ENCODE peak calls at places on chromosomes 6 and 20, in seven cellular contexts. I is H9, X is IMR-90, Q is mesenchymal stem cell, G is mesendoderm, F is H1, D is trophoblast cell. U is an unnamed sample.

GRCh38 chr20:19292254-19292653 is 79.8 kb downstream of the SLC24A3 start:
- DNase-seq in I (no peak), X (no peak), Q (no peak), G (no peak), F (no peak), D (no peak), U (no peak)

GRCh38 chr6:118580585-118581419 is 32.7 kb downstream of the PLN start:
- DNase-seq in I (peak; percentile 67), X (peak; percentile 78), Q (peak; percentile 79), G (peak; percentile 89), F (no peak), D (peak; percentile 90), U (peak; percentile 66)

GRCh38 chr20:59400666-59401065 is 100.3 kb downstream of the EDN3 start:
- DNase-seq in I (no peak), X (no peak), Q (no peak), G (no peak), F (no peak), D (no peak), U (no peak)

GRCh38 chr6:90730191-90730673 is 143.4 kb upstream of the MAP3K7 start:
- DNase-seq in I (no peak), X (no peak), Q (no peak), G (no peak), F (no peak), D (no peak), U (no peak)

GRCh38 chr6:148547110-148547509 is 199.7 kb upstream of the UST start:
- DNase-seq in I (no peak), X (no peak), Q (no peak), G (no peak), F (no peak), D (no peak), U (no peak)

GRCh38 chr6:96468681-96469224 is 52.9 kb upstream of the UFL1 start:
- DNase-seq in I (no peak), X (no peak), Q (no peak), G (no peak), F (no peak), D (peak; percentile 16), U (no peak)

GRCh38 chr20:54188132-54188835 is 14.5 kb upstream of the CYP24A1 start:
- DNase-seq in I (no peak), X (no peak), Q (no peak), G (no peak), F (no peak), D (no peak), U (no peak)

GRCh38 chr6:77136086-77136485 is 327.2 kb downstream of the HTR1B start:
- DNase-seq in I (no peak), X (peak; percentile 16), Q (no peak), G (no peak), F (no peak), D (peak; percentile 55), U (no peak)

GRCh38 chr6:137216875-137217553 is 2.2 kb downstream of the IFNGR1 start:
- DNase-seq in I (no peak), X (no peak), Q (no peak), G (no peak), F (no peak), D (no peak), U (no peak)

GRCh38 chr6:111870054-111870750 is 3.0 kb downstream of the FYN start:
- DNase-seq in I (no peak), X (no peak), Q (no peak), G (peak; percentile 67), F (no peak), D (no peak), U (no peak)

GRCh38 chr6:47111685-47112084 is 69.6 kb upstream of the ADGRF1 start:
- DNase-seq in I (no peak), X (peak; percentile 60), Q (peak; percentile 24), G (peak; percentile 91), F (no peak), D (peak; percentile 78), U (no peak)

GRCh38 chr20:34546751-34547181 is 11.8 kb upstream of the MAP1LC3A start:
- DNase-seq in I (no peak), X (no peak), Q (no peak), G (no peak), F (no peak), D (no peak), U (no peak)

GRCh38 chr6:108294297-108294786 is 512 bp upstream of the AFG1L start:
- DNase-seq in I (no peak), X (no peak), Q (no peak), G (no peak), F (no peak), D (no peak), U (no peak)

GRCh38 chr6:43454290-43455033 is 886 bp downstream of the DLK2 start:
- DNase-seq in I (peak; percentile 91), X (peak; percentile 81), Q (peak; percentile 77), G (peak; percentile 81), F (peak; percentile 98), D (peak; percentile 87), U (peak; percentile 81)

GRCh38 chr6:151658091-151658490 is 149.4 kb upstream of the ESR1 start:
- DNase-seq in I (no peak), X (no peak), Q (no peak), G (no peak), F (no peak), D (no peak), U (no peak)

GRCh38 chr6:167350322-167350721 is 25.4 kb downstream of the TTLL2 start:
- DNase-seq in I (no peak), X (no peak), Q (no peak), G (no peak), F (no peak), D (no peak), U (no peak)

GRCh38 chr6:163820745-163821456 is 406.4 kb downstream of the QKI start:
- DNase-seq in I (no peak), X (no peak), Q (no peak), G (no peak), F (no peak), D (peak; percentile 88), U (no peak)

GRCh38 chr20:23127506-23128279 is 41.6 kb upstream of the CD93 start:
- DNase-seq in I (no peak), X (no peak), Q (no peak), G (no peak), F (no peak), D (no peak), U (no peak)

GRCh38 chr6:24492475-24492874 is 2.3 kb upstream of the ALDH5A1 start:
- DNase-seq in I (peak; percentile 65), X (peak; percentile 7), Q (no peak), G (peak; percentile 65), F (no peak), D (no peak), U (no peak)

GRCh38 chr6:133610974-133611373 is 277.9 kb upstream of the TCF21 start:
- DNase-seq in I (no peak), X (no peak), Q (no peak), G (no peak), F (no peak), D (no peak), U (no peak)

GRCh38 chr6:14108571-14109410 is 8.8 kb upstream of the CD83 start:
- DNase-seq in I (no peak), X (no peak), Q (no peak), G (no peak), F (no peak), D (peak; percentile 37), U (no peak)

GRCh38 chr6:41536884-41537347 is 9.3 kb upstream of the FOXP4 start:
- DNase-seq in I (no peak), X (no peak), Q (no peak), G (no peak), F (no peak), D (peak; percentile 48), U (no peak)

GRCh38 chr6:23457321-23457720 is 668.7 kb upstream of the NRSN1 start:
- DNase-seq in I (no peak), X (no peak), Q (no peak), G (no peak), F (no peak), D (no peak), U (no peak)

DNA sequence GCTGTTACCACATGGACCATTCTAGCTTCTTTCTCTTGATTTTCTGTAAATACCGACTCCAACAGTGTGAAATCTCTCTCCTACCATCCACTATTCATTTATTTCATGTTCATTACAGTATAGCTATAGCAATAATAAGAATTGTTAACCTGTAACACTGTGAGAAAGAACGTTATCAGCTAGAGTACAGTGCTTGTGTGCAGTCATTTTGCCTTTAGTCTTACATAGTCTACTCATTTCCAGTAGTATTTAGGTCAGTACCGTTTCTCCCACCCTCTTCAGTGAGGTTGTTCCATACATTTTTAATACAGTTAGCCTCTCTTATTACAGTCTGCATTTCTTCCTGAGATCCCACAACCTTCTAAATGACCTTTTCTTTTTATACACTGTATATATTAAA is 257.1 kb downstream of the LY86 start:
- DNase-seq in I (no peak), X (no peak), Q (no peak), G (no peak), F (no peak), D (no peak), U (no peak)
- H3K4me1 ChIP-seq in I (peaks cover 3% of the 10 kb centered on the region), X (peaks cover 6% of the 10 kb centered on the region), Q (peaks cover 2% of the 10 kb centered on the region), G (no peaks in the 10 kb centered on the region), F (no peaks in the 10 kb centered on the region), D (peaks cover 17% of the 10 kb centered on the region), U (no peaks in the 10 kb centered on the region)

DNA sequence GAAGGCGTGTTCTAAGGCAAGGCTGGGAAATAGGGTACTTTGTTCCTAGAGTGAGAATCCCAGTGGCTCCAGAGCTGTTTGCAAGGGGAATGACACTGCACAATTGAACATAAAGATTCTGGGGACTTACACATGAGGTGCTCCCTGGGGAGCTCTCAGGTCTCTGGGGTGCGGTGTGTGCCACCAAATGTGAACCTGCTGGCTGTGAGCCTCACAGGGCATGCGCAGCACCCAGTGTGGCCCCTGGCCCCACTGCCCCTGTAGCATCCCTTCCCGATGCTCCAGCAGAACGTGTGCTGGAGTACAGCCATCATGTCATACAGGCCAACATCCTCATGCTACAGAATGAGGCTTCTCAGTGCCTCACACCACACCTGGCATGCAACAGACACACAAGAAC is 68.2 kb downstream of the TOX2 start:
- DNase-seq in I (no peak), X (no peak), Q (no peak), G (no peak), F (no peak), D (no peak), U (no peak)
- H2BK120ac ChIP-seq in I (no peak overlapping the region), X (no peak overlapping the region), Q (no peak overlapping the region), G (no peak overlapping the region), F (no peak overlapping the region), D (no peak overlapping the region), U (no peak overlapping the region)

DNA sequence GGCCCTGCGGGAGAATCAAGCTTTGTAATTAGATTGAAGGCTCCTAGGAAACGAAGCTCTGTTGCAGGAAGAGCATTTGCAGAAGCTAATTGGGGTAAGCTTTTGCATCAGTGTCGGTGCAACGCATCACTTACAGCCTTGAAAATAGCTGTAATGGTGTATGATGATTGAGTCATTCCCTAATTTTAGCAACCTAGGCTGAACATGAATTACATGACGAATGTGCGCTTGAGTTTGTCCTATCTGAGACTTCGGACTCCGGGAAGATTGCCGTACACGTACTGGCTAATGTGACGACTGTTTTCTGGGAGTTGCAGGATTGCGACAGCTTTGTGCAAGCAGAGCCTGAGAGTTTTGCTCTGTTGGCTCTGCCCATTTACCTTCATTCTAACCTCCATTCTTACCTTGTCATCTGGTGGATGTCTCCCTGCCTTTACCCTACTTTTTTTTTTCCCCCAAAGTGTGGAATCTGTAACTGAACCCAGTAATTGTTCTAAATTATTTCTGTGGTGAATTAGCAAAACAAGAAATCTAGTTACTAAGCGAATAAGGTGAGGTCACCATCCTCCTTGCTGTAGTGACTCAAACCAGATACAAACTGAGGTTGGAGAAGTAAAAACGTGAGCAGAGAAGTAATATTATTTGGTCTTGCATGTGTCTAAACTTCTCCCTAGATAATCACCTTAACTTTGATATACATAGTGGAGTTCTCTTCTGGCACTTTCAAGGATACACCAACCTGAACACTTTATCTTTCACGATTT is 676.0 kb upstream of the CITED2 start:
- DNase-seq in I (no peak), X (peak; percentile 72), Q (peak; percentile 97), G (peak; percentile 10), F (no peak), D (peak; percentile 70), U (no peak)
- H3K9ac ChIP-seq in I (no peak overlapping the region), X (no peak overlapping the region), Q (peak overlapping the region; percentile 57), G (no peak overlapping the region), F (no peak overlapping the region), D (no peak overlapping the region), U (no peak overlapping the region)

GRCh38 chr20:46084805-46085792 is 4.7 kb downstream of the NCOA5 start:
- DNase-seq in I (no peak), X (peak; percentile 42), Q (peak; percentile 61), G (peak; percentile 30), F (no peak), D (no peak), U (no peak)
- H3K4me1 ChIP-seq in I (peaks cover 2% of the 10 kb centered on the region), X (peaks cover 7% of the 10 kb centered on the region), Q (peaks cover 9% of the 10 kb centered on the region), G (peaks cover 7% of the 10 kb centered on the region), F (peaks cover 4% of the 10 kb centered on the region), D (no peaks in the 10 kb centered on the region), U (peaks cover 10% of the 10 kb centered on the region)

U was measured in neuronal stem cell.